ENCODE peak calls at places on chromosomes 5 and 9, in six cellular contexts. O is fibroblast of mammary gland; M is bronchial epithelial cell; B is OCI-LY7; Z is stomach; G is CD8-positive, alpha-beta T cell. C is an unnamed sample.

GRCh38 chr5:141529002-141529401 is 40.1 kb downstream of the PCDHGC5 start:
- DNase-seq in O (peak; percentile 82), M (peak; percentile 40), B (peak; percentile 67), Z (no peak), G (no peak), C (peak; percentile 36)

GRCh38 chr5:61000887-61001286 is 55.9 kb downstream of the NDUFAF2 start:
- DNase-seq in O (peak; percentile 11), M (no peak), B (no peak), Z (no peak), G (no peak), C (no peak)

GRCh38 chr9:134230942-134231325 is 66.6 kb upstream of the RNU6ATAC start:
- DNase-seq in O (no peak), M (no peak), B (no peak), Z (no peak), G (no peak), C (no peak)

GRCh38 chr9:6645153-6646027 is at the start of gene GLDC:
- DNase-seq in O (no peak), M (no peak), B (no peak), Z (peak; percentile 61), G (peak; percentile 16), C (peak; percentile 92)

GRCh38 chr5:93193756-93194155 is 387.3 kb downstream of the NR2F1-AS1 start:
- DNase-seq in O (no peak), M (no peak), B (no peak), Z (no peak), G (no peak), C (no peak)

GRCh38 chr5:58972301-58972700 is 389.4 kb downstream of the RAB3C start:
- DNase-seq in O (peak; percentile 56), M (no peak), B (no peak), Z (no peak), G (no peak), C (no peak)

GRCh38 chr5:145838276-145838675 is 3.1 kb upstream of the PRELID2 start:
- DNase-seq in O (no peak), M (no peak), B (no peak), Z (peak; percentile 58), G (no peak), C (no peak)

GRCh38 chr9:127132921-127133647 is 10.6 kb upstream of the ANGPTL2 start:
- DNase-seq in O (peak; percentile 50), M (no peak), B (no peak), Z (peak; percentile 29), G (no peak), C (no peak)

GRCh38 chr9:12776775-12777055 is 1.9 kb downstream of the LURAP1L start:
- DNase-seq in O (peak; percentile 71), M (no peak), B (no peak), Z (no peak), G (no peak), C (no peak)

GRCh38 chr9:75299324-75299723 is 211.0 kb downstream of the OSTF1 start:
- DNase-seq in O (no peak), M (no peak), B (peak; percentile 12), Z (no peak), G (no peak), C (no peak)

GRCh38 chr9:4879098-4879497 is 86.4 kb downstream of the RCL1 start:
- DNase-seq in O (no peak), M (no peak), B (no peak), Z (no peak), G (no peak), C (no peak)

GRCh38 chr9:129627556-129628492 is 1.9 kb downstream of the NTMT1 start:
- DNase-seq in O (no peak), M (no peak), B (no peak), Z (no peak), G (no peak), C (no peak)

GRCh38 chr5:80915716-80916115 is 44.4 kb upstream of the RASGRF2 start:
- DNase-seq in O (peak; percentile 38), M (peak; percentile 23), B (no peak), Z (no peak), G (no peak), C (no peak)

GRCh38 chr5:133848306-133848924 is 120.0 kb downstream of the C5orf15 start:
- DNase-seq in O (no peak), M (peak; percentile 73), B (no peak), Z (peak; percentile 74), G (no peak), C (no peak)

GRCh38 chr5:14250094-14250777 is 107.1 kb downstream of the TRIO start:
- DNase-seq in O (peak; percentile 84), M (peak; percentile 37), B (no peak), Z (no peak), G (no peak), C (no peak)

GRCh38 chr9:79616971-79617370 is 45.2 kb downstream of the TLE4 start:
- DNase-seq in O (no peak), M (no peak), B (no peak), Z (no peak), G (no peak), C (no peak)

GRCh38 chr5:100909034-100909433 is 6.0 kb upstream of the ST8SIA4 start:
- DNase-seq in O (no peak), M (no peak), B (no peak), Z (no peak), G (no peak), C (no peak)

DNA sequence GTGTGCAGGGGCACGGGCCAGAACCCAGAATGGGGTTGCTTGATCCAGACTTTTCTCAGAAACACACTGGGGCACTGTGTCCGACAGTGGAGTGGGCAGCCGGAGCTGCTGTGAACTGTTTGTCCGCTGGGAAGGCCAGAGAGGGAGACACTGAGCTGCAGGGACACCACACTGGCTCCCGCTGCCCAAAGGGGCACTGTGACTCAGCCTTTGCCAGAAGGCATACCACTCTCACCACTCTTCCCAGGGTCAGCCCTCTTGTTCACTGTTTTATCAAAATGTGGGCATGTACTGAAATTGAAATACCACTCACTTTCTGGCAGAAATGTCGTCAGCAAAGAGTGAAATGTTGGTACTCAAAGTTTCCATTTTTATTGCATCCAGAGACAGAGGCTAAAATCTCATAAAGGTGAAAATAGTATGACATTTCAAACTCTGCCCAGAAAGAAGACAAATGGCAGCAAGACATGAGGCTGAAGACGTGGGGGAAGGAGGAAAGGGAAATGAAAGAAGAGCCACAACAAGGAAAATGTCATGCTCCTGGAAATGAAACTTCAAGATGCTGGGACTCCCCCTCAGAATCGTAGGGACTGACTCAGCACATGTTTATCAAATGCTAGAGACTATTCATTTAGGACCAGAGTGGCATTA is 4.5 kb upstream of the IL7R start:
- DNase-seq in O (peak; percentile 25), M (no peak), B (peak; percentile 49), Z (no peak), G (peak; percentile 30), C (no peak)
- TF ChIP-seq CTCF in O (no peak), M (no peak), B (peak; percentile 12), Z (no peak), G (no peak), C (no peak)

DNA sequence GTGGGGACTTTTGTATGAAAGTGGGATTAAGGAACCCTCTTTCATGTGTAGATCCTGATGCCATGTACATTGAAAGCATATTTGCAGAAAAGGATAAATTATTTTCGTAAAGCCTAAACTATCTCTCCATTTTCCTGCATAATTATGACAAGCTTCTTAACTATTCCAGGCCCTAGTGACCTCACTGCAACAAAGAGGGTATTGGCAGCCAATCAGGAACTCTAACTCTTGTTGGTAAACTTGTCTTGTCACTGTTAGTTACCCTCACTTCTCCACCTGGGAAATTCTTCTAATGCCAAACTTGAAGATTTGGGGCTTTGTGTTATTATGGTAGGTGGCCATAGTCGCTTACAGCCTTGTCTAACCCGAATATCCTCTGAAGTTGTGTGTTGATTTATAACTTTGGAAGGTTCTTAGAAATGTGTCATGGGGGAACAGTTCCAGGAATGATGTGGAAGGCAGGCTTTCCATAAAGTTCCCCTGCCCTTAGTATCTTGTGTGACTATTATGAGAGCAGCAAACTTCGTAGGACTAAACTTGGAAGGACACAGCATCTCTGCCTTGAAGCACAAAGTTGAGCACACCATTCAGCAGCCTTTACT is 52.5 kb downstream of the IQGAP2 start:
- DNase-seq in O (peak; percentile 2), M (no peak), B (no peak), Z (no peak), G (no peak), C (no peak)
- TF ChIP-seq CTCF in O (no peak), M (no peak), B (no peak), Z (no peak), G (no peak), C (no peak)

DNA sequence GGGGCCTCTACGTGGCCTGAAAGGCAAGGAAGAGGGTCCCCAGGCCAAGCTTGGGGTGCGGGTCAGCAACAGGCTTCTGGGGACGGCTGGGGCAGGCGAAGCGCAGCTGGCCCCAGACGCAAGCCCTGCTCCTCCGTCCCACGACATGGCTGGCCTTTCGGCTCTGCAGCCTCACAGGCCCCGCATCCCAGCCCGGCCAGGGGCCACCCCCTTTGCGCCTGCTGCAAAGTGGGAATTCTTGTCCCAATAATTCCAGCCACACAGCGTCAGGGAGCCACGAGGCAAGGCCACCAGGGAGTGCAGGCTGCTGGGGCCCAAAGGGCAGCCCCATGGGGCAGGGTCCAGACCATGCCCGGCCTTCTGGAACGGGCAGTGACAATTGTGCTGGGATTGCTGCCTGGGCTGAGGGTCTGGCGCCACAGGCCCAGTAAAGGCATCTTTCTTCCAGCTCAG is 1.1 kb upstream of the ENTPD2 start:
- DNase-seq in O (no peak), M (no peak), B (no peak), Z (no peak), G (no peak), C (no peak)
- TF ChIP-seq CTCF in O (no peak), M (no peak), B (no peak), Z (no peak), G (no peak), C (no peak)

DNA sequence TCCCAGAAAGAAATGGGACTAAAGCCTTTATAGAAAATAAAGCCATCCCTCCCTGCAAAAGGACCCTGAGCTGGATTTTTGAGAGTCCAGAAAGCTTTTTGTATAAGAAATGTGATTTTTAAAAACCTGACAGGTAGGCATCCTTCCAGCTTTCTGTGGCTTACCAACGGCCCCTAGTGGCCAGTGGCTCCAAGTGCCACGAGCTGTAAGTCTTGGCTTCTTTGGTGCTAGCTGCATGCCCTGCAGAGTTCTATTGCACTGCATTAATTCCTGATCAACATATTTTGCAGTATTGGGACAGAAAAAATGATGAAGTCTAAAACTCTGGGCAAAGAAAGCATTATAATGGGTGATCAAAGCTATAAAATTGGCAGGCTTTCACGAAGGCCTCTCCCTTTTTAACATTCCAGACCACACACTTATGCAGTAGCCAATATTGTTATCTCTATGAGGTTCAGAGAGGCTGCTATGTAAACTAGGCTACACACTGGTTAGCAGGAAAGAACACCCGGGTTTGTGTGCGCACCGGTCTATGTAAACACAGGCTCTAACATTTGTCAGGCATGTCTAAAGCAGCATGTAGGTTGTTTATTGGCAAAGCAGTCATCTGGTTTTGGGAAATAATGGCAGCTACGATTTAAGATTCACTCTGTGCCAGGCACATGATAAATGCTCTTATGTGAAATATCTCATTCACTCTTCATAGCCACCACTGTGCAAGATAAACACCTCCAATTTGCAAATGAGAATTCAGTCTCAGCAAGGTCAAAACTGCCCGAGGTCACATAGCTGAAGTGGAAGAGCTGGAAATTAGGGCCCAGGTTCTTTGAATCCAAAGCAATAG is 55.2 kb downstream of the NMUR2 start:
- DNase-seq in O (peak; percentile 26), M (peak; percentile 37), B (peak; percentile 37), Z (peak; percentile 61), G (no peak), C (peak; percentile 49)
- TF ChIP-seq CTCF in O (peak; percentile 76), M (peak; percentile 94), B (peak; percentile 90), Z (no peak), G (peak; percentile 35), C (peak; percentile 91)

GRCh38 chr5:51414516-51414915 is 31.3 kb downstream of the ISL1 start:
- DNase-seq in O (no peak), M (peak; percentile 46), B (no peak), Z (no peak), G (no peak), C (no peak)

GRCh38 chr5:51411917-51412316 is 28.7 kb downstream of the ISL1 start:
- DNase-seq in O (no peak), M (no peak), B (no peak), Z (no peak), G (no peak), C (no peak)

GRCh38 chr5:51416149-51416548 is 32.9 kb downstream of the ISL1 start:
- DNase-seq in O (no peak), M (no peak), B (no peak), Z (no peak), G (no peak), C (no peak)
- TF ChIP-seq CTCF in O (no peak), M (no peak), B (peak; percentile 51), Z (no peak), G (no peak), C (no peak)